ENCODE peak calls at places on chromosomes 5 and 9, in seven cellular contexts. V is Ammon's horn; I is psoas muscle; D is activated CD8-positive, alpha-beta memory T cell treated with anti-CD3 and anti-CD28 coated beads, Interleukin-2, amount 50 U/mL, for 48 hours; H is fibroblast of the aortic adventitia; R is naive B cell; G is cardiac fibroblast. S is an unnamed sample.

GRCh38 chr5:160747559-160747958 is 104.5 kb downstream of the ATP10B start:
- DNase-seq in V (no peak), I (no peak), D (no peak), H (no peak), R (no peak), G (no peak), S (no peak)

GRCh38 chr5:80061541-80061940 is 26.4 kb downstream of the THBS4 start:
- DNase-seq in V (no peak), I (no peak), D (no peak), H (no peak), R (no peak), G (no peak), S (no peak)

GRCh38 chr5:4563400-4563799 is 576.7 kb upstream of the ADAMTS16 start:
- DNase-seq in V (no peak), I (no peak), D (no peak), H (peak), R (no peak), G (peak), S (no peak)

GRCh38 chr9:90607701-90608122 is 34.9 kb downstream of the DIRAS2 start:
- DNase-seq in V (no peak), I (no peak), D (no peak), H (no peak), R (no peak), G (no peak), S (no peak)

GRCh38 chr5:116553366-116553765 is 21.3 kb downstream of the SEMA6A start:
- DNase-seq in V (peak), I (no peak), D (no peak), H (no peak), R (no peak), G (no peak), S (no peak)

GRCh38 chr5:119852140-119852539 is 222.8 kb downstream of the FAM170A start:
- DNase-seq in V (no peak), I (no peak), D (no peak), H (no peak), R (no peak), G (no peak), S (no peak)

GRCh38 chr5:72281764-72282499 is 38.1 kb downstream of the MRPS27 start:
- DNase-seq in V (no peak), I (no peak), D (no peak), H (peak), R (no peak), G (peak), S (no peak)

GRCh38 chr9:93713716-93714115 is 137.3 kb downstream of the PHF2 start:
- DNase-seq in V (no peak), I (no peak), D (no peak), H (no peak), R (no peak), G (peak), S (no peak)

GRCh38 chr5:14698495-14698894 is 34.0 kb downstream of the OTULIN start:
- DNase-seq in V (no peak), I (no peak), D (no peak), H (no peak), R (no peak), G (no peak), S (no peak)

GRCh38 chr9:37669232-37669631 is 18.5 kb downstream of the FRMPD1 start:
- DNase-seq in V (no peak), I (no peak), D (no peak), H (no peak), R (no peak), G (peak), S (no peak)

GRCh38 chr9:113416149-113416726 is 5.7 kb downstream of the C9orf43 start:
- DNase-seq in V (peak), I (no peak), D (no peak), H (no peak), R (peak), G (no peak), S (peak)

GRCh38 chr9:90162326-90162725 is 480.3 kb downstream of the DIRAS2 start:
- DNase-seq in V (no peak), I (no peak), D (no peak), H (no peak), R (no peak), G (no peak), S (no peak)

GRCh38 chr5:145499483-145499882 is 335.7 kb downstream of the PRELID2 start:
- DNase-seq in V (no peak), I (no peak), D (no peak), H (peak), R (no peak), G (peak), S (no peak)

GRCh38 chr9:130287736-130288135 is 22.2 kb downstream of the HMCN2 start:
- DNase-seq in V (no peak), I (no peak), D (no peak), H (no peak), R (no peak), G (no peak), S (no peak)